ENCODE peak calls at places on chromosomes 3 and 15, in five cellular contexts. A, V, B, E and X are unnamed samples. For H3K4me1 and H3K9me3, the result is how much of the 10 kb centered on the place peaks cover.

GRCh38 chr3:114834175-114834940 is 312.7 kb downstream of the ZBTB20 start:
- DNase-seq in A (no peak), V (no peak), B (no peak), E (no peak), X (no peak)

GRCh38 chr15:59896652-59897051 is 107.5 kb upstream of the FOXB1 start:
- DNase-seq in A (no peak), V (no peak), B (no peak), E (no peak), X (no peak)

GRCh38 chr3:38098376-38098723 is 38.6 kb downstream of the ACAA1 start:
- DNase-seq in A (no peak), V (no peak), B (no peak), E (no peak), X (no peak)

GRCh38 chr3:149883134-149883533 is 70.1 kb downstream of the RNF13 start:
- DNase-seq in A (no peak), V (no peak), B (no peak), E (no peak), X (no peak)

GRCh38 chr15:100221461-100222348 is 120.1 kb downstream of the ADAMTS17 start:
- DNase-seq in A (no peak), V (no peak), B (no peak), E (peak), X (no peak)

GRCh38 chr3:105747056-105747455 is 121.8 kb downstream of the CBLB start:
- DNase-seq in A (no peak), V (no peak), B (no peak), E (no peak), X (no peak)

GRCh38 chr3:3708769-3709115 is 90.5 kb upstream of the LRRN1 start:
- DNase-seq in A (no peak), V (no peak), B (no peak), E (no peak), X (no peak)

GRCh38 chr15:69341356-69341755 is 42.6 kb downstream of the PAQR5 start:
- DNase-seq in A (no peak), V (no peak), B (no peak), E (no peak), X (no peak)

GRCh38 chr3:1969269-1969668 is 129.4 kb upstream of the CNTN4 start:
- DNase-seq in A (no peak), V (no peak), B (no peak), E (no peak), X (no peak)

GRCh38 chr15:69881310-69881660 is 216.4 kb downstream of the TLE3 start:
- DNase-seq in A (no peak), V (no peak), B (no peak), E (no peak), X (no peak)

GRCh38 chr3:132134611-132135010 is 99.8 kb upstream of the CPNE4 start:
- DNase-seq in A (no peak), V (no peak), B (no peak), E (no peak), X (no peak)

DNA sequence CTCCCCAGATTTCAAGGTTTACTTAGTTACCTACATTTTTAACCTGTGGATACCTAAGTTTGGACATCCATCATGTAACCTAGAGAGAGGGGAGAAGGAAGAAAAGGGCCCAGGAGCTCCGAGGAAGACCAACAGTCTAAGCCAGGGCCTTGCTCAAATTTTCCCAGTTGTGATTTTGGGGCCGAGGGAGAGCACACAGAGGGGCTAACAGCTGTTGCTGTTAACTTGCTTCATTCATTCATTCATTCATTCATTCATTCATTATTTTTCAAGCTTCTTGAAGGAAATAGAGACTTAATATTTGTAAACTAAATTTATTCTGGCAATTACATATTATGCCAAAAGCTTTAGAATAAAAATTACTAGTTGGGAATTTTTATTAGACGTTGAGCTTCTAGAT is 22.9 kb downstream of the SYNM start:
- DNase-seq in A (no peak), V (no peak), B (no peak), E (no peak), X (no peak)
- H3K4me1 ChIP-seq in A (under half), V (under half), B (under half), E (under half), X (under half)

DNA sequence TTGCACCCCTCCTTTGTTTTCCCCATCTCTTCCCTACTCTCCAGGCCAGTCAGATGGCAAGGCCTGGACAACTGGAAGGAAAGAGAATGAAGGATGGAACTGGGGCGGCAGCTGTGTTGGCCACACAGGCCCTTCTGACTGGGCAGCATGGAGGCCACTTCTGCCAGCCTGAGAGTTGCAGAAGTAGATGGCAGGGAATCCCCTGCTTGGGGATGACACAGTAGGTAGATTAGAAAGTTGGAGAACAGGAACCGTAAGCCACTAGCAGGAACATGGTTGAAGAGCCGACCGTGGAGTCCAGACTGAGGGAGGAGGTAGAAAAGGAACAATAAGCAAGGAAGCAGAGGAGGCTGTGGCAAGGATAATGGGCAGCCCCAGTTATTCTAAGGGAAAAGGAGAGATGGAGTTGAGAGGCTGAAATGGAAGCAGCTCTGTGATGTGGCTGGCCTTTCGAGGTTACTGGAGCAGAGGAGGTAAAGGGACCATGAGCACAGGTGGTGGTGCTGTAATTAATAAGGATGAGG is 26.3 kb upstream of the ZNF774 start:
- DNase-seq in A (no peak), V (no peak), B (no peak), E (no peak), X (no peak)
- H3K9me3 ChIP-seq in A (under half), V (under half), B (under half), E (under half), X (under half)

DNA sequence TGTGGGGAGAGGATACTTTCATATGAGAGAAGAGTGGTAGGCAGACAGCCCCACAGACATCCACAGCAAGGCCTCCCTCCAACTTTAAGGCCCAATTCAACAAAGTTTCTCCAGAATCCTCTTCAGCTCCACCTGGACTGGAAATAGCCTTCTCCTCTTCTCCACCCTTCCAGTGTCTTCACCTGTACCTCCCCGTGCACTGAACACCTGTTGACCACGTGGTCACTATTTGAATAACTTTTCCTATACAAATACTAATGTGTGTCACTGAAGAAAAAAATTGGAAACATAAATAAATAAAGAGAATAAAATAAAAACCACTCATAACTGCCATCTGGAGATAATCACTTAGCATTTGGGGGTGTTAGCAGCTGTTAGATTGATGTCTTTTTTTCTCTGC is 52.9 kb downstream of the CCNL1 start:
- DNase-seq in A (no peak), V (no peak), B (no peak), E (no peak), X (no peak)
- H3K27ac ChIP-seq in A (no peak), V (no peak), B (peak), E (peak), X (no peak)

GRCh38 chr3:71107926-71108325 is 475.6 kb downstream of the FOXP1 start:
- DNase-seq in A (no peak), V (no peak), B (no peak), E (no peak), X (no peak)
- H3K4me1 ChIP-seq in A (under half), V (under half), B (half or more), E (under half), X (under half)

GRCh38 chr15:97598353-97598798 is 362.1 kb upstream of the ARRDC4 start:
- DNase-seq in A (no peak), V (no peak), B (no peak), E (no peak), X (no peak)

GRCh38 chr15:97604673-97605072 is 355.8 kb upstream of the ARRDC4 start:
- DNase-seq in A (no peak), V (no peak), B (no peak), E (no peak), X (no peak)

GRCh38 chr15:97600190-97600589 is 360.3 kb upstream of the ARRDC4 start:
- DNase-seq in A (no peak), V (no peak), B (no peak), E (no peak), X (no peak)
- H3K9me3 ChIP-seq in A (under half), V (under half), B (under half), E (under half), X (under half)

GRCh38 chr3:435161-435560 is 238.6 kb downstream of the CHL1 start:
- DNase-seq in A (no peak), V (no peak), B (no peak), E (no peak), X (no peak)

GRCh38 chr3:435969-436492 is 239.5 kb downstream of the CHL1 start:
- DNase-seq in A (no peak), V (no peak), B (no peak), E (no peak), X (no peak)

GRCh38 chr3:445960-446359 is 249.4 kb downstream of the CHL1 start:
- DNase-seq in A (no peak), V (no peak), B (no peak), E (no peak), X (no peak)

DNA sequence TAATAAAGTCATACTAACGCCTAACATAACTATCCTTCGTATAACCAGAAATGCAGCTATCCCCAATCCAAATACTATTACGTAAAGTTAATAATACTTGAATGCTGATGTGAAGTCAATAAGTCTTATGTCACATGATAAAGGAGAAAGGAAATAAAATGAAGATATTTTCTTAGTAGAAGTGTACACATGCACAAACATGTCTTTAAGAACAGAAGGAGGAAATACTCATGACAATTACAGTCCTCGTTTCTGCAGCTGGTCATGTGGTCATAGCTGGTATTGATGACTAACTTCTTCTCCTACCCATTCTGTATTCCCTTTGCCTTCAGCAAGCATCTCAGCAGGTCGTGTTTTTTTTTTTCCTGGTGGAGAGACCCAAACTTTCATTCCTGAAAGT is 244.3 kb downstream of the CHL1 start:
- DNase-seq in A (no peak), V (no peak), B (no peak), E (no peak), X (no peak)
- H3K27ac ChIP-seq in A (no peak), V (no peak), B (no peak), E (no peak), X (no peak)

GRCh38 chr3:31853580-31853979 is 127.5 kb downstream of the OSBPL10 start:
- DNase-seq in A (no peak), V (no peak), B (no peak), E (no peak), X (no peak)

GRCh38 chr3:31847760-31848159 is 133.3 kb downstream of the OSBPL10 start:
- DNase-seq in A (no peak), V (no peak), B (no peak), E (no peak), X (no peak)

GRCh38 chr3:31848163-31848848 is 132.8 kb downstream of the OSBPL10 start:
- DNase-seq in A (no peak), V (no peak), B (no peak), E (no peak), X (no peak)

GRCh38 chr3:31848921-31849320 is 132.1 kb downstream of the OSBPL10 start:
- DNase-seq in A (no peak), V (no peak), B (no peak), E (no peak), X (no peak)

DNA sequence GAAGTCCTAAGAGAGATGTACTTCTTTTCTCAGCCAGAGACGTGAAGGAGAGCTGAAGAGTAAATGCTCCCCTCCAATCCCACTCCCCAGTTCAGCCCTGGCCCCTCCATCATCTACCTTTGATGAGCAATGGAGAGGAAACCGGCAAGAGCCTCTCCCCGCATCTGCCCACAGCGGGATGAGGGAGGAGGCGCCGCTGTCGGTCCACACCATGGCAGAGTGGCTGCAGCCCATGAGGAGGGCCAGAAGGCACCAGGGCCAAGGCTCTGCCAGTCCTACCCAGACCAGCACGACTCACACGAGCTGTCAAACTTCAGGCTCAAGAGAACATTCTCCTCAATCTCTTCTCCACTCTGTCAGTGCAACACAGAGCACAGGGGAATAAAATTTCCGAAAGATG is 129.8 kb downstream of the OSBPL10 start:
- DNase-seq in A (no peak), V (no peak), B (no peak), E (no peak), X (no peak)
- H3K4me1 ChIP-seq in A (under half), V (under half), B (under half), E (under half), X (under half)

DNA sequence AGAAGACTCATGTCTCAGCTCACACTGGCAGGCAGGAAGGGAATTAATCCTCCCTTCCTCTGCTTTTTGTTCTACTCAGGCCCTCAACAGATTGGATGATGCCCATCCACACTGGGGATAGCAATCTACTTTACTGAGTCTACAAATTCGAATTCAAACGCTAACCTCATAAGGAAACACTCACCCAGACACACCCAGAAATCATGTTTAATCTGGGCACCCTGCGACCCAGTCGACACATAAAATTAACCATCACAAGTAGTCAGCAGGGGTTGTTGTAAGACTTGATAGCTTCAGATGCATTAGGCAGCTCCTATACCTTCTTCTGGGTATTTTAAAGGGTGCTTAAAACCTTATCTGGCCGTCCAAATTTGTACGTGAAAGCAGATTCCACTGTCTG is 407.4 kb upstream of the PPP2R3A start:
- DNase-seq in A (no peak), V (no peak), B (no peak), E (no peak), X (no peak)
- H3K9me3 ChIP-seq in A (under half), V (under half), B (under half), E (under half), X (under half)

DNA sequence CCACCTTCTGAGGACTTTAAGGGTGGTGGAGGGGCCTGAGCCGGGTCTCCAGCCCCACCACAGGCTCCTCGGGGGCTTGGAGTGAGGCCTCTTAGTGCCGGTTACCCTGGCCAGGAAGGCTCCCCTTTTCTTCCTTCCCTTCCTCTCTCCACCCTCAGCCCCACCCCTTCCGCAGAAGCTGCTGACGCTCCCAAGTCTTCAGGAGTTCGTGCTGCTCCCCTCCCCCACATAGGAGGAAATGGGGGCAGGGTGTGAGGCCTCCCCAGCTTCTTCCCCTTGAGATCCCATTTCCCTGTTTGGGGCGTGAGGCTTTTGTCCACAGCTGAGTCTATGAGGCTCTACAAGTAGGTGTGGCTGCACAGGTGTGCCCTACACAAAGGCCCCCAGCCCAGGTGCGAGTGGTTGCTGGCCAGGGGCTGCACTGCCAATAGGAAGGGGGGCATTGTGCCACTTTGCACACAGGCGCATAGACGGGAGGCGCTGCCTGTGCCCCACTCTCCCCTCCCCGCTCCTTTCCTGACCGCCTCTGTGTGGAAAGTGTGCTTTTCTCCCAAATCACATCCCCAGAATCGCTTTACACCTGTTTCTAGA is 912 bp upstream of the CALML4 start:
- DNase-seq in A (no peak), V (no peak), B (peak), E (peak), X (peak)
- H3K27ac ChIP-seq in A (peak), V (no peak), B (peak), E (peak), X (peak)

GRCh38 chr3:53240989-53241972 is 14.5 kb downstream of the TKT start:
- DNase-seq in A (no peak), V (no peak), B (no peak), E (no peak), X (no peak)
- H3K4me1 ChIP-seq in A (under half), V (under half), B (under half), E (under half), X (under half)